ENCODE peak calls at places on chromosomes 13 and 19, in seven cellular contexts. B is IMR-90, H is neuronal stem cell, T is mesendoderm, J is H9, L is H1, C is trophoblast cell. K is an unnamed sample.

GRCh38 chr13:77338961-77339401 is 12.1 kb upstream of the MYCBP2 start:
- DNase-seq in J (no peak), L (no peak), T (no peak), H (no peak), B (no peak), C (no peak), K (no peak)

GRCh38 chr13:36763322-36763721 is 55.7 kb upstream of the RFXAP start:
- DNase-seq in H (no peak), J (no peak), T (no peak), C (no peak), B (no peak), L (no peak), K (no peak)

GRCh38 chr19:1567116-1567847 is 843 bp downstream of the MEX3D start:
- DNase-seq in B (no peak), C (peak; percentile 53), H (no peak), J (no peak), T (no peak), L (no peak), K (peak; percentile 41)

GRCh38 chr13:99626461-99627082 is 125.3 kb downstream of the TM9SF2 start:
- DNase-seq in J (no peak), C (peak; percentile 22), T (no peak), B (peak; percentile 21), L (no peak), H (no peak), K (no peak)

GRCh38 chr13:77309254-77309653 is 17.6 kb downstream of the MYCBP2 start:
- DNase-seq in L (no peak), H (no peak), B (no peak), C (peak; percentile 27), J (no peak), T (no peak), K (no peak)

GRCh38 chr13:96552523-96552922 is 441.8 kb downstream of the OXGR1 start:
- DNase-seq in C (no peak), H (no peak), L (no peak), J (no peak), T (no peak), B (no peak), K (no peak)

GRCh38 chr13:94160875-94161274 is 318.6 kb downstream of the DCT start:
- DNase-seq in J (no peak), L (no peak), B (no peak), T (no peak), H (no peak), C (no peak), K (no peak)

GRCh38 chr19:4454952-4455738 is 2.4 kb downstream of the UBXN6 start:
- DNase-seq in C (no peak), T (no peak), B (peak; percentile 62), J (no peak), H (no peak), L (no peak), K (peak; percentile 37)

GRCh38 chr13:42418184-42418583 is 146.2 kb downstream of the AKAP11 start:
- DNase-seq in J (no peak), C (no peak), T (no peak), B (no peak), L (no peak), H (no peak), K (no peak)

GRCh38 chr13:31213681-31214289 is 14.0 kb downstream of the B3GLCT start:
- DNase-seq in B (peak; percentile 20), L (no peak), J (no peak), H (no peak), T (peak; percentile 47), C (no peak), K (no peak)

GRCh38 chr13:34421849-34422475 is 520.1 kb upstream of the NBEA start:
- DNase-seq in C (no peak), J (no peak), B (no peak), T (no peak), L (no peak), H (no peak), K (no peak)

GRCh38 chr19:40638327-40638726 is 37.2 kb downstream of the LTBP4 start:
- DNase-seq in J (no peak), B (no peak), T (no peak), C (no peak), L (no peak), H (no peak), K (no peak)

GRCh38 chr19:40389404-40390083 is 437 bp downstream of the HIPK4 start:
- DNase-seq in T (no peak), H (no peak), J (no peak), B (no peak), L (no peak), C (no peak), K (no peak)

GRCh38 chr19:44575116-44575700 is 38.2 kb upstream of the IGSF23 start:
- DNase-seq in C (peak; percentile 27), L (no peak), T (peak; percentile 85), B (no peak), J (no peak), H (no peak), K (no peak)

GRCh38 chr13:49927755-49928154 is 8.4 kb downstream of the SPRYD7 start:
- DNase-seq in J (no peak), B (peak; percentile 76), T (no peak), H (no peak), L (no peak), C (no peak), K (peak; percentile 6)

GRCh38 chr19:18867751-18868150 is 28.2 kb downstream of the CERS1 start:
- DNase-seq in T (no peak), H (no peak), C (no peak), L (no peak), B (no peak), J (no peak), K (no peak)

GRCh38 chr13:81116461-81117282 is 775.7 kb upstream of the SPRY2 start:
- DNase-seq in C (no peak), B (no peak), L (no peak), T (no peak), J (no peak), H (no peak), K (peak; percentile 10)

GRCh38 chr13:48318714-48319457 is 15.3 kb downstream of the RB1 start:
- DNase-seq in B (no peak), L (no peak), C (peak; percentile 55), J (no peak), H (no peak), T (no peak), K (no peak)

GRCh38 chr13:30581582-30581981 is 36.1 kb upstream of the USPL1 start:
- DNase-seq in J (no peak), H (no peak), B (peak; percentile 36), T (peak; percentile 42), C (peak; percentile 7), L (no peak), K (peak; percentile 16)

GRCh38 chr19:401836-402535 is 7.0 kb downstream of the C2CD4C start:
- DNase-seq in T (no peak), J (peak; percentile 26), B (no peak), H (no peak), L (peak; percentile 46), C (no peak), K (no peak)

GRCh38 chr13:75481176-75482069 is 546 bp downstream of the TBC1D4 start:
- DNase-seq in H (peak; percentile 51), J (peak; percentile 52), C (peak; percentile 50), L (peak; percentile 86), T (peak; percentile 59), B (no peak), K (peak; percentile 53)

GRCh38 chr19:47230122-47230920 is 678 bp downstream of the BBC3 start:
- DNase-seq in H (no peak), T (peak; percentile 42), J (peak; percentile 73), B (peak; percentile 18), C (no peak), L (peak; percentile 93), K (peak; percentile 56)

GRCh38 chr13:66200555-66200954 is 1029.6 kb downstream of the PCDH9 start:
- DNase-seq in B (no peak), H (no peak), L (no peak), J (no peak), T (no peak), C (no peak), K (no peak)

DNA sequence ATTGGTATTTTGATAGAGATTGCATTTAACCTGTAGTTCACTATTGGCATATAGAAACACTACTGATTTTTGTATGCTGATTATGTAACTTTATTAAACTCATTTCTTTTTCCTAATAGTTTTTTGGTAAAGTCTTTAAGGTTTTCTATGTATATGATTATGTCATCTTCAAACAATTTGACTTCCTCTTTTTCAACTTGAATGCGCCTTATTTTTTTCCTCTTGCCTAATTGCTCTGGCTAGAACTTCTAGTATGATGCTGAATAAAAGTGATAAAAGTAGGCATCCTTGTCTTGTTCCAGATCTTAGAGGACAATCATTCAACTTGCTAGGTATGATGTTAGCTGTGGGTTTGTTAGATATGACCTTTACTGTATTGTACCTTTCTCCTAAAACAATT is 1034.9 kb downstream of the PCDH9 start:
- DNase-seq in C (no peak), T (no peak), L (no peak), J (no peak), H (no peak), B (no peak), K (no peak)
- H4K8ac ChIP-seq in C (no peak overlapping the region), T (no peak overlapping the region), L (no peak overlapping the region), J (no peak overlapping the region), H (no peak overlapping the region), B (no peak overlapping the region), K (no peak overlapping the region)

DNA sequence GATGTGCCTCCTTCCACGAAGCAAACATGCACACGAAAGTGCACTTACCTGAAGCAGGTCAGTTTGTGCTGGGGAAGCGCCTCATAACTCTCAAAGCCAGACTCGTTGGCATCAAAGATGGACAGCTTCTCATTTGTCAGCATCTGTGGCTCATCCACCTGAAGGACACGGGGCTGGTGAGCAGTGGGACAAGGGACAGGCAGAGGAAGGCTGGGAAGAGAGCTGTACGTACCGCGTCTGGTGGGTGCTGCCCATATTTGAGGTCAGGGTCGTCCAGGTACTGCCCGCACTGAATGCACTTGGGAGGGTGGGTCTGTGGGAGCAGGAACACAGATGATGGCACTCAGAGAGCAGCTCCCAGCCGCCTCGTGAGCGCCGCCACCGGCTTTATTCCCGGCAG is 35.1 kb downstream of the DNMT1 start:
- DNase-seq in B (no peak), C (no peak), H (no peak), T (no peak), J (no peak), L (no peak), K (no peak)
- H2AK5ac ChIP-seq in B (no peak overlapping the region), C (no peak overlapping the region), H (no peak overlapping the region), T (no peak overlapping the region), J (no peak overlapping the region), L (no peak overlapping the region), K (no peak overlapping the region)

GRCh38 chr13:44668707-44669106 is 92.6 kb upstream of the TSC22D1 start:
- DNase-seq in C (no peak), H (no peak), T (no peak), L (no peak), B (peak; percentile 86), J (no peak), K (peak; percentile 50)
- H2BK5ac ChIP-seq in C (no peak overlapping the region), H (no peak overlapping the region), T (no peak overlapping the region), L (no peak overlapping the region), B (peak overlapping the region; percentile 67), J (no peak overlapping the region), K (no peak overlapping the region)

DNA sequence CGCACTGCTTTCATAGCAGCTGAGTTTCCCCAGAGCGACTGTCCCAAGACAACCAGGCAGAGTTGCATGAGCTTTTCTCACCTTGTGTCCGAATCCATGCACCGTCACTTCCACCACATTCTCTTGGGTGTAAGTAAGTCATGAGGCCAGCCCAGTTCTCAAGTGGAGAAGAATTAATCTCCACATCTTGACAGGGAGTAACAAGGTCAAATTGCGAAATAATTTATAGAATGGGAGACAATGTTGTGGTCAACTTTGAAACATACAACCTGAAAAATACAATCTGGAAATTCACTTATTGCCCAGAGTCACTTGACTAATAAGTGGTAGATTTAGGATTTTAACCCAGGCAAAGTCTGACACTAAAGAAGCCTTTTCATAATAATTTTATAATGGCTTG is 123.7 kb downstream of the UFM1 start:
- DNase-seq in L (no peak), T (no peak), H (no peak), J (no peak), B (no peak), C (no peak), K (peak; percentile 3)
- H4K8ac ChIP-seq in L (no peak overlapping the region), T (no peak overlapping the region), H (no peak overlapping the region), J (no peak overlapping the region), B (no peak overlapping the region), C (no peak overlapping the region), K (no peak overlapping the region)

GRCh38 chr19:35493971-35494370 is 3.7 kb upstream of the KRTDAP start:
- DNase-seq in H (no peak), L (no peak), B (no peak), J (no peak), C (no peak), T (no peak), K (no peak)
- H2AK5ac ChIP-seq in H (no peak overlapping the region), L (no peak overlapping the region), B (no peak overlapping the region), J (no peak overlapping the region), C (no peak overlapping the region), T (no peak overlapping the region), K (no peak overlapping the region)